ENCODE peak calls at places on chromosomes 12 and 14, in four cellular contexts. W, O, D and N are unnamed samples.

GRCh38 chr12:104060791-104061190 is 3.5 kb upstream of the HCFC2 start:
- DNase-seq in O (no peak), W (no peak), D (no peak), N (no peak)

GRCh38 chr12:48004039-48004940 is at the start of gene COL2A1:
- DNase-seq in W (peak; percentile 12), D (peak; percentile 96), O (peak; percentile 71), N (peak; percentile 40)

GRCh38 chr12:126772171-126772864 is 1494.7 kb upstream of the TMEM132C start:
- DNase-seq in W (peak; percentile 2), O (peak; percentile 25), D (no peak), N (no peak)

GRCh38 chr12:26971963-26972362 is 33.7 kb downstream of the FGFR1OP2 start:
- DNase-seq in D (no peak), W (no peak), O (no peak), N (no peak)

GRCh38 chr12:14827043-14827442 is 13.1 kb upstream of the SMCO3 start:
- DNase-seq in D (no peak), W (no peak), O (no peak), N (peak; percentile 43)

GRCh38 chr14:43901950-43902349 is 605.1 kb downstream of the FSCB start:
- DNase-seq in D (no peak), W (no peak), O (no peak), N (no peak)

GRCh38 chr14:97025722-97026121 is 228.5 kb downstream of the VRK1 start:
- DNase-seq in W (no peak), O (no peak), D (no peak), N (no peak)

GRCh38 chr12:131893605-131894312 is 663 bp upstream of the ULK1 start:
- DNase-seq in D (no peak), O (no peak), W (no peak), N (peak; percentile 16)

GRCh38 chr12:45191239-45191638 is 24.7 kb upstream of the ANO6 start:
- DNase-seq in W (peak; percentile 49), O (no peak), D (no peak), N (peak; percentile 66)

GRCh38 chr14:71400821-71401447 is 493.7 kb downstream of the PCNX1 start:
- DNase-seq in D (no peak), W (peak; percentile 29), O (no peak), N (peak; percentile 18)

GRCh38 chr12:2336409-2336829 is 283.6 kb downstream of the CACNA1C start:
- DNase-seq in D (no peak), O (peak; percentile 31), W (peak; percentile 97), N (peak; percentile 98)

GRCh38 chr12:58647495-58647894 is 272.8 kb downstream of the LRIG3 start:
- DNase-seq in O (no peak), W (no peak), D (no peak), N (no peak)

GRCh38 chr12:50825372-50825838 is 17.3 kb upstream of the TMPRSS12 start:
- DNase-seq in D (peak; percentile 24), W (peak; percentile 83), O (peak; percentile 23), N (peak; percentile 82)

GRCh38 chr14:102516531-102517411 is 7.2 kb upstream of the ANKRD9 start:
- DNase-seq in O (peak; percentile 68), W (no peak), D (peak; percentile 62), N (peak; percentile 53)

GRCh38 chr14:71661441-71661840 is 270.8 kb upstream of the RGS6 start:
- DNase-seq in D (no peak), O (peak; percentile 11), W (no peak), N (no peak)

GRCh38 chr12:32033411-32033810 is 73.2 kb upstream of the BICD1 start:
- DNase-seq in D (no peak), O (no peak), W (no peak), N (no peak)

GRCh38 chr12:110919720-110920119 is 659 bp downstream of the MYL2 start:
- DNase-seq in O (no peak), D (no peak), W (no peak), N (no peak)

GRCh38 chr12:72278894-72279293 is 6.7 kb downstream of the TRHDE start:
- DNase-seq in D (no peak), W (no peak), O (no peak), N (no peak)

GRCh38 chr12:98856897-98857540 is 211.9 kb downstream of the APAF1 start:
- DNase-seq in O (peak; percentile 99), D (peak; percentile 24), W (no peak), N (no peak)

GRCh38 chr12:128995619-128996018 is 142.3 kb downstream of the GLT1D1 start:
- DNase-seq in D (no peak), W (no peak), O (no peak), N (no peak)

GRCh38 chr14:31968107-31968810 is 108.8 kb upstream of the ARHGAP5 start:
- DNase-seq in O (no peak), D (no peak), W (peak; percentile 45), N (peak; percentile 75)

GRCh38 chr12:110382683-110383082 is 20.8 kb downstream of the ANAPC7 start:
- DNase-seq in O (no peak), W (no peak), D (no peak), N (no peak)

GRCh38 chr14:57060276-57060956 is 208.3 kb downstream of the EXOC5 start:
- DNase-seq in D (no peak), O (peak; percentile 73), W (no peak), N (no peak)

GRCh38 chr12:47714823-47715386 is 9.1 kb upstream of the RPAP3 start:
- DNase-seq in D (no peak), O (no peak), W (no peak), N (no peak)

GRCh38 chr12:47891356-47891755 is 13.4 kb downstream of the VDR start:
- DNase-seq in O (no peak), W (no peak), D (no peak), N (no peak)

GRCh38 chr12:95130096-95130495 is 56.7 kb upstream of the NR2C1 start:
- DNase-seq in D (no peak), O (peak; percentile 98), W (peak; percentile 59), N (peak; percentile 28)

GRCh38 chr14:85414142-85414541 is 115.8 kb upstream of the FLRT2 start:
- DNase-seq in O (peak; percentile 25), D (no peak), W (no peak), N (no peak)

GRCh38 chr12:45407188-45407850 is 191.4 kb downstream of the ANO6 start:
- DNase-seq in O (no peak), D (no peak), W (peak; percentile 83), N (peak; percentile 24)

GRCh38 chr14:31388687-31389413 is 31.5 kb downstream of the HEATR5A start:
- DNase-seq in O (no peak), D (no peak), W (peak; percentile 41), N (peak; percentile 12)

GRCh38 chr12:90851800-90852718 is 102.9 kb downstream of the CCER1 start:
- DNase-seq in W (no peak), D (no peak), O (peak; percentile 26), N (no peak)

GRCh38 chr12:2636741-2637140 is 158.0 kb upstream of the FKBP4 start:
- DNase-seq in D (no peak), W (no peak), O (no peak), N (no peak)

GRCh38 chr14:54695196-54695595 is 128.3 kb downstream of the SAMD4A start:
- DNase-seq in O (no peak), W (no peak), D (no peak), N (no peak)

GRCh38 chr12:12436831-12437345 is 80.0 kb downstream of the BORCS5 start:
- DNase-seq in D (no peak), O (no peak), W (no peak), N (no peak)

GRCh38 chr12:12432373-12432772 is 75.5 kb downstream of the BORCS5 start:
- DNase-seq in D (no peak), W (peak; percentile 96), O (no peak), N (peak; percentile 76)

GRCh38 chr12:12428047-12428446 is 71.2 kb downstream of the BORCS5 start:
- DNase-seq in W (no peak), D (no peak), O (no peak), N (peak; percentile 45)

GRCh38 chr12:12428961-12429657 is 72.2 kb downstream of the BORCS5 start:
- DNase-seq in O (no peak), W (no peak), D (no peak), N (no peak)

DNA sequence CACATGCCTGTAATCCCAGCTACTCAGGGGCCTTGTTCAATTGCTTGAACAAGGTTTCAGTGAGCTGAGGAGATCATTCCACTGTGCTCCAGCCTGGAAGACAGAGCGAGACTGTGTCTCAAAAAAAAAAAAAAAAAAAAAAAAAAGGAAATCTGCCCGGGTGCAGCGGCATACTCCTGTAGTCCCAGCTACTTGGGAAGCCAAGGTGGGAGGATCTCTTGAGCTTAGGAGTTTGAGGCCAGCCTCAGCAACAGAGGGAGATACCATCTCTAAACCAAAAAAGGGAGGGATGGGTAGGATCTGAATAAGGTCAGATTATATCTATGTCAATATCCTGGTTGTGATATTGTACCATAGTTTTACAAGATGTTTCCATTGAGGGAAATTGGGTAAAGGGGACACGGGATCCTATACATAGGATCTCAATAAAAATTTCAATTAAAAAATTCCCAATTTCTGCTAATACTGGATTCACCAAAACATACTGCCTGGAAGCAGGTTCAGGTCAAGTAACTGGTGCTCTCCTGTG is 76.4 kb downstream of the BORCS5 start:
- DNase-seq in W (no peak), O (no peak), D (no peak), N (no peak)
- H2AK5ac ChIP-seq in W (peak overlapping the region; percentile 56), O (no peak overlapping the region), D (no peak overlapping the region), N (no peak overlapping the region)

GRCh38 chr12:122528582-122528981 is 1.5 kb downstream of the KNTC1 start:
- DNase-seq in W (no peak), O (no peak), D (no peak), N (no peak)
- H3K4me3 ChIP-seq in W (no peak overlapping the region), O (no peak overlapping the region), D (no peak overlapping the region), N (peak overlapping the region; percentile 95)

DNA sequence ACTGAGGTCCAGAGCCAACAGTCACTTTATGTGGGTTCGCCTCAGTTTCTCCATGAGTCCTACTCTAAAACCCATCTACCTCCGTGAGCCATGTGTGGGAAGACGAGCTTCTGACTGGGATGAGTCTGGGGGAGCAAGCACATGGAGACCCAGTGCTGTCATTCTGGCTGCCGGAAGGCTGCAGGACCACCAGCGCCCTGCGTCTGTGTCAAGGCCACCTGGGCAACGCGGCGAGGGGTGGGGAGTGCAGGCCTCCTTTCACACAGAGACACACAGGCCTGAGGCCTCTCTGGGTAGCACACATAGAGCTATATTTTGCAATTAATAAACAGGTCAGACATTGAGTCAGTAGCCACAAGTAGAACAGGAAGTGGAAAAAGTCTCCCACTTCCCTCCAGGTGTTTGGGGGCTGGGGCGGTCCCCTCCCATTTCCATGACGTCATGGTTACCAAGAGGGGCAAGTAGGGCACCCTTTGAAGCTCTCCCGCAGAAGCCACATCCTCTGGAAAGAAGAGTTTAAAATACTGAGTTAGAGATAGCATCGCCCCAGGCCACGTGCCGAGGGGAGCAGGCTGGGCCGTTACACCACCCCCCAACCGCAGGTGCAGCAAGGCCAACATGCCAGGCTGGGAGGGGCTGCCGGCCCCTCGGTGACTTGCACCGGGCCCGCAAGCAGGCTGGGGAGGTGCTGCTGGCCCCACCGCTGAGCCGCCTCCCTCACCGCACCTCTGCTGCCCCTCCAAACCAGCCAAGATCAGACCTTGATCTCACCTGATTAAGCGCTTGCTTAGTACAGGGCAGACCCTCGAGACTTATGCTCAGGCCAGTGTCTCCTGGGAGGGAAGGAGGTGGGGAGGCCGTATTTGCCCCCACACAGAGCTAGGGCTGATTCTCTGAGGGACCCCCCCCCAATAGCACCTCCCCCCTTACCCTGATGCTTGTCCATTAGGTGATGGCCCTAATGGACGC is 32.7 kb downstream of the DAD1 start:
- DNase-seq in D (no peak), O (no peak), W (peak; percentile 89), N (peak; percentile 87)
- H2AK5ac ChIP-seq in D (peak overlapping the region; percentile 99), O (peak overlapping the region; percentile 84), W (peak overlapping the region; percentile 90), N (peak overlapping the region; percentile 31)

DNA sequence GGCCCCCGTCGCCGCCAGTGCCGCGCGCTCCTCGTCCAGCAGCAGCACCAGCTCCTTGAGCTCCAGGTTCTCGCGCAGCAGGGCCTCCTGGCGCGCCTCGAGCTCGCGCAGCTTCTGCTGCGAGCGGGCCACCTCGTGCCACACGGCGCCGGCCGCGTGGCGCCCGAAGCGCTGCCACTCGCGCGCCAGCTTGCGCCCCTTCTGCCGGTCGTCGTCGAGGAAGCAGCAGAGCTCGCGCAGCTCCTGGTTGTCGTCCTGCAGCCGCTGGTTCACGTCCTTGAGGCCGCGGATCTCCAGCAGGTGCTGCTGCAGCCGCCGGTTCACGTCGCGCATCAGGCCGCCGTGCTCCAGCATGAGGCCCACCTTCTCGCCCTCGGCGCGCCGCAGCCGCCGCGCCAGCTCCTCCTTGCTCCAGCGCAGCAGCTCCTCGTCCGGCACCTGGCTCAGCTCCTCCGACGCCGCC is 505 bp downstream of the CCDC85C start:
- DNase-seq in W (peak; percentile 49), D (no peak), O (peak; percentile 77), N (peak; percentile 42)
- H3K4me3 ChIP-seq in W (peak overlapping the region; percentile 69), D (peak overlapping the region; percentile 86), O (no peak overlapping the region), N (peak overlapping the region; percentile 58)